ENCODE peak calls at places on chromosomes 3 and 15, in eight cellular contexts. Q is tibial artery, U is neural progenitor cell, Z is astrocyte, J is A549, I is stomach, X is colonic mucosa, A is ascending aorta. L is an unnamed sample. For H3K4me1, the result is how much of the 10 kb centered on the place peaks cover.

GRCh38 chr3:138329127-138329983 is at the start of gene NME9:
- DNase-seq in Q (peak), I (peak), J (peak), U (peak), A (peak), X (peak), Z (peak), L (peak)

GRCh38 chr3:31732548-31732947 is 199.8 kb downstream of the STT3B start:
- DNase-seq in U (no peak), X (no peak), Z (no peak), I (no peak), Q (no peak), A (no peak), J (no peak), L (no peak)

GRCh38 chr3:75294124-75294523 is 370.0 kb upstream of the FRG2C start:
- DNase-seq in Q (peak), I (peak), U (peak), A (no peak), Z (peak), X (peak), J (peak), L (peak)

GRCh38 chr15:100190675-100191074 is 151.1 kb downstream of the ADAMTS17 start:
- DNase-seq in Q (no peak), J (no peak), Z (no peak), X (no peak), A (no peak), I (no peak), U (no peak), L (no peak)

GRCh38 chr15:67127925-67128324 is 62.5 kb downstream of the SMAD3 start:
- DNase-seq in Z (peak), X (no peak), A (no peak), I (no peak), U (no peak), J (peak), Q (peak), L (no peak)

GRCh38 chr15:77255385-77255784 is 164.5 kb downstream of the PEAK1 start:
- DNase-seq in I (no peak), U (no peak), Z (no peak), J (no peak), X (no peak), A (no peak), Q (no peak), L (no peak)

GRCh38 chr3:52039846-52040245 is 16.5 kb downstream of the DUSP7 start:
- DNase-seq in I (peak), Q (peak), X (no peak), Z (peak), A (peak), J (no peak), U (peak), L (no peak)

GRCh38 chr3:119872773-119873172 is 90.9 kb downstream of the NR1I2 start:
- DNase-seq in X (no peak), Z (no peak), I (no peak), J (no peak), U (no peak), Q (no peak), A (no peak), L (no peak)

GRCh38 chr3:197692641-197693040 is 44.1 kb downstream of the RUBCN start:
- DNase-seq in A (no peak), X (no peak), I (no peak), Q (no peak), Z (no peak), J (no peak), U (no peak), L (peak)

GRCh38 chr3:414063-414462 is 217.5 kb downstream of the CHL1 start:
- DNase-seq in Z (peak), I (no peak), X (no peak), A (no peak), U (peak), Q (no peak), J (peak), L (peak)

GRCh38 chr3:39378092-39378491 is 5.1 kb upstream of the SLC25A38 start:
- DNase-seq in U (peak), A (no peak), Z (no peak), I (peak), J (peak), Q (no peak), X (peak), L (peak)

GRCh38 chr15:41501191-41501917 is 7.7 kb downstream of the ITPKA start:
- DNase-seq in A (no peak), X (no peak), Q (no peak), Z (no peak), J (no peak), U (peak), I (no peak), L (peak)

GRCh38 chr3:85141-85540 is 111.4 kb upstream of the CHL1 start:
- DNase-seq in A (no peak), Q (no peak), X (no peak), I (no peak), J (no peak), U (no peak), Z (no peak), L (no peak)

GRCh38 chr15:32802296-32802936 is 84.6 kb downstream of the GREM1 start:
- DNase-seq in Z (peak), U (no peak), Q (no peak), J (no peak), A (no peak), X (no peak), I (no peak), L (no peak)

GRCh38 chr3:85821130-85821756 is 862.5 kb downstream of the CADM2 start:
- DNase-seq in J (peak), I (peak), Z (no peak), A (no peak), U (peak), X (peak), Q (no peak), L (peak)
- TF ChIP-seq CTCF in J (peak), I (no peak), Z (peak), A (no peak), U (peak), X (peak), Q (no peak), L (peak)

GRCh38 chr3:134222835-134223234 is 27.8 kb downstream of the RYK start:
- DNase-seq in A (no peak), Q (no peak), I (no peak), X (no peak), Z (no peak), U (no peak), J (no peak), L (no peak)
- H3K4me1 ChIP-seq in A (under half), Q (under half), I (under half), X (under half), Z (under half), U (under half), J (under half), L (under half)

GRCh38 chr15:42723068-42723467 is 13.9 kb downstream of the CDAN1 start:
- DNase-seq in I (no peak), Q (no peak), U (peak), Z (no peak), X (no peak), A (no peak), J (no peak), L (peak)
- TF ChIP-seq CTCF in I (no peak), Q (no peak), U (peak), Z (peak), X (no peak), A (no peak), J (no peak), L (peak)

DNA sequence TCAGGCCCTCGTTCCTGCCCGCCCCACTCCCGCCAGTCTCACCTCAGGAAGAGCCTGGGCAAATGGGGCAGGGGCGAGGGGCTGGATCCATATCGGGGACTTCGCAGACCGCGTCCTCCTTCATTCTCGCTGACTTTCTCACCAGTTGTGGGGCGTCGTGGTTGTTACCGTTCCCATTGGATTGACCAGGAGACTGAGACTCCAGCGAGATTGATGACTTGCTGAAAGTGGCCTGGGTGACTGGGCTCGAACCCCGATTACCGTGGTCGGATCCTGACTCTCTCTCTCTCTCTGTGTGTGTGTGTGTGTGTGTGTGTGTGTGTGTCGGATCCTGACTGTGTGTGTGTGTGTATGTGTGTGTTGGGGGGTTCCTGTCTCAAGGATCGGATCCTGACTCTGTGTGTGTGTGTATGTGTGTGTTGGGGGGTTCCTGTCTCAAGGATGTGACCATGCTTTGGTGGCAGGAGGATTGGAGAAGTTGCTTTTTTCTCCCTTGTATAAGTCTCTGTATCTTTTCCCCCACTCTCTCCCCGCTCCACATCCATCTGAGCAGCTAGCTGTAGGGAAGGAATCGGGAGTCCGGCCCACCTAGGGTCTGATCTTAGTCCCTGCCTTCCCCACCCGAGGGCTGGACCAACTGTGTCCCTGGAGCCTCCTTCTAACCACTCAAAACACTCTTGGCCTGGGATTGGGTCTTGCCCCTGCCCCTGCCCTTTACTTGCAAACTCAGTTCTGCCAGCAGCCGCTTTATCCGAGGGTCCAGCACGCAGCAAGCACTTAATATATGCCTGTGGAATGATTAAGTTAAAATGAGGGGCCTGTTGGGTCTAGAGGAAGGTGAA is 605 bp downstream of the PLEKHO2 start:
- DNase-seq in X (no peak), J (peak), A (no peak), Q (peak), Z (no peak), U (peak), I (no peak), L (peak)
- H3K4me1 ChIP-seq in X (under half), J (under half), A (under half), Q (half or more), Z (under half), U (under half), I (half or more), L (under half)

GRCh38 chr3:14925729-14926591 is 21.4 kb upstream of the NR2C2 start:
- DNase-seq in Q (no peak), Z (peak), A (no peak), J (peak), I (no peak), U (peak), X (peak), L (peak)
- TF ChIP-seq CTCF in Q (peak), Z (peak), A (peak), J (peak), I (no peak), U (peak), X (peak), L (peak)

L was measured in A673.